ENCODE peak calls at places on chromosomes 13 and 19, in four cellular contexts. U is H1, W is Peyer's patch, O is esophagus squamous epithelium. F is an unnamed sample.
A peak's percentile ranks its signal among the peaks of the same experiment; 100 is the strongest.

GRCh38 chr13:44969858-44970484 is 19.3 kb downstream of the NUFIP1 start:
- DNase-seq in U (no peak), O (no peak), W (no peak), F (peak; percentile 15)

GRCh38 chr19:57688011-57688763 is 6.4 kb downstream of the ZNF551 start:
- DNase-seq in U (no peak), O (no peak), W (no peak), F (no peak)

GRCh38 chr13:67776171-67776570 is 546.0 kb upstream of the PCDH9 start:
- DNase-seq in U (no peak), W (no peak), O (no peak), F (no peak)

GRCh38 chr13:24148414-24149305 is 11.9 kb upstream of the SPATA13 start:
- DNase-seq in U (peak; percentile 56), O (no peak), W (no peak), F (no peak)

GRCh38 chr13:19985219-19985556 is 26.7 kb downstream of the ZMYM2 start:
- DNase-seq in W (no peak), U (no peak), O (no peak), F (no peak)

GRCh38 chr19:17766543-17767131 is 15.4 kb downstream of the FCHO1 start:
- DNase-seq in W (peak; percentile 75), U (peak; percentile 82), O (no peak), F (peak; percentile 80)

GRCh38 chr19:18856385-18857126 is 24.8 kb downstream of the UPF1 start:
- DNase-seq in U (no peak), O (no peak), W (no peak), F (peak; percentile 18)

GRCh38 chr19:52963229-52963760 is 614 bp upstream of the ZNF816 start:
- DNase-seq in W (no peak), O (no peak), U (no peak), F (peak; percentile 51)

GRCh38 chr13:30864352-30865130 is 41.5 kb upstream of the MEDAG start:
- DNase-seq in O (no peak), U (no peak), W (no peak), F (no peak)

GRCh38 chr19:10305139-10305806 is 4.3 kb downstream of the ZGLP1 start:
- DNase-seq in W (no peak), O (no peak), U (no peak), F (no peak)

GRCh38 chr13:25440081-25440480 is 68.3 kb downstream of the ATP8A2 start:
- DNase-seq in U (no peak), O (no peak), W (no peak), F (no peak)

GRCh38 chr19:6393982-6394412 is 1.0 kb upstream of the GTF2F1 start:
- DNase-seq in U (no peak), W (no peak), O (no peak), F (no peak)

GRCh38 chr19:56142087-56142787 is 1.1 kb downstream of the ZNF444 start:
- DNase-seq in U (no peak), O (no peak), W (no peak), F (no peak)

DNA sequence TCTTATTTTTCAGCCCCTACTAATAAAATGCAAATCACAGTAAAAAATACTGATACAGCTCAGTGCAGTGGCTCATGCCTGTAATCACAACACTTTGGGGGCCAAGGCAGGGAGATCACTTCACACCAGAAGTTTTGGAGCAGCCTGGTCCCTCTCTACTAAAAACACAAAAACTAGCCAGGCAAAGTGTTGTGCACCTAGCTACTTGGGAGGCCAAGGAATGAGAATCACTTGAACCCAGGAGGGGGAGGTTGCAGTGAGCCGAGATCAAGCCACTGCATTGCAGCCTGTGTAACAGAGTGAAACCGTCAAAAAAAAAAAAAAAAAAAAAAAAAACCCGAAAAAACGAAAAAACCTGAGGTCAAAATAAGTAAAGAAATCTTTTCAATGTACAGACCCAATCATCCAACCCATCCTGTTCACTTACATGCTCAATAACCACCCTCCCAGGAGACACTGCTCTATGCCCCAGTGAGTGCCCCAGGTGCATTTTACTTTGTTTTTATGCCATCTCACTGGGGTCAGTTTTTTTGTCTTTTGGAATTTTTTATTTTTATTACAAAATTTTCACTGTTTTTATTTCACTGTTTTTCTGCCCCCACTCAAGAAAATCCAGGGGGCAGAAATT is 107.1 kb downstream of the ZNF486 start:
- DNase-seq in O (no peak), W (no peak), U (no peak), F (no peak)
- TF ChIP-seq POLR2A in O (no peak), W (no peak), U (no peak), F (no peak)

DNA sequence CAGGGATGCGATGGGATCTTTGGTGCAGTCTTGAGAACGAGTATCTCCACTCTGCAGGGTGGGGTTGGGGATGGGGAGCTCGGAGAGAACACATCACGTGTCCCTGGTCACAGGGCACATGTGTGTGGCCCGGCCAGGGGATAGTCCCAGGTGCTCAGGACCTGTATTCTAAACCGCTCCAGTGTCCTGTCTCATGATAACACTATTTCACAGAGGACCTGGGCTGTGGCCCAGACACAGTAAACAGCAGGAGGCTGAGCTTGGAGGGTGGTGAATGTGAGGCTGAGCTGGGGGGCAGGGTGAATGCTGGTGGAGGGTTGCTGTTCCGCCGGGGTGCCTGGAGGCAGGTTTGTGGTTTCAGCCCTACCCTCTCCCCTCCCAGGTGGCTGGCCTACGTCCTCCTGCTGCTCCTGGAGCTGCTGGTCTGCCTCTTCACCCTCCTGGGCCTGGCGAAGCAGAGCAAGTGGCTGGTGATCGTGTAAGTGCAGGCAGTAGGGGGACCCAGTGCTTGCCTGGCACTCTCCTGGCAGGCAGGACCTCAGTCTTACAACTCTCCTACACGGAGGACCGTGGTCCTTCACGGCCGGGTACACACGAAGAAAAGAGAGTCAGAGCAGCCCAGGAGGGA is 11.1 kb downstream of the TTYH1 start:
- DNase-seq in U (no peak), W (no peak), O (no peak), F (no peak)
- TF ChIP-seq POLR2A in U (no peak), W (no peak), O (no peak), F (no peak)

DNA sequence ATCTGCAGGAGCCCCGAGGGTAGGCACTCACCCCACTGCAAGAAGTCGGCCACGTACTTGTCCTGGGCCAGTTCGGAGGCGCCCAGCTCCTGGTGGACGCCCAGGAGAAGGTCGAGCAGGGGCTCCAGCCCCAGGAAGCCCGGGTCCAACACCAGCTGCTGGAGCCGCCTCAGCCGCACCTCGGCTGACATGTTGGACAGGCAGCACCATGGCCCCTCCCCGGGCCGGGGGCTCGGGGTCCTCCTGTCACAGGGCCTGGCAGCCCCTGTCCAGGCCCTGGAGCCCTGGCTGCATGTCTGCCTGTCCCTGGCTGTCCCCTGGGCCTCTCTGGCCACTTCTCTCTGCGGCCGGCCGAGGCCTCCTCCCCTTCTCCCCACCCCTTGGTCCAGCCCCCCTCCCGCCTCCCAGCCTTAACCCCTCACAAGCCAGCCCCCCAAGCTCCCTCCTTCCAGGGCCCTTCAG is at the start of gene DMPK:
- DNase-seq in O (no peak), U (no peak), W (no peak), F (no peak)
- TF ChIP-seq POLR2A in O (no peak), U (no peak), W (no peak), F (no peak)

GRCh38 chr13:48260970-48261369 is 28.0 kb downstream of the ITM2B start:
- DNase-seq in W (no peak), O (no peak), U (no peak), F (no peak)
- TF ChIP-seq POLR2A in W (no peak), O (no peak), U (no peak), F (no peak)

GRCh38 chr19:11964496-11964857 is 363 bp upstream of the ZNF763 start:
- DNase-seq in O (no peak), U (no peak), W (no peak), F (no peak)

GRCh38 chr19:11971045-11971444 is 6.2 kb downstream of the ZNF763 start:
- DNase-seq in U (no peak), W (no peak), O (no peak), F (no peak)

GRCh38 chr19:11963566-11964355 is 1.1 kb upstream of the ZNF763 start:
- DNase-seq in U (peak; percentile 57), O (no peak), W (peak; percentile 78), F (peak; percentile 77)

GRCh38 chr19:11970174-11970573 is 5.3 kb downstream of the ZNF763 start:
- DNase-seq in W (no peak), U (no peak), O (no peak), F (no peak)

DNA sequence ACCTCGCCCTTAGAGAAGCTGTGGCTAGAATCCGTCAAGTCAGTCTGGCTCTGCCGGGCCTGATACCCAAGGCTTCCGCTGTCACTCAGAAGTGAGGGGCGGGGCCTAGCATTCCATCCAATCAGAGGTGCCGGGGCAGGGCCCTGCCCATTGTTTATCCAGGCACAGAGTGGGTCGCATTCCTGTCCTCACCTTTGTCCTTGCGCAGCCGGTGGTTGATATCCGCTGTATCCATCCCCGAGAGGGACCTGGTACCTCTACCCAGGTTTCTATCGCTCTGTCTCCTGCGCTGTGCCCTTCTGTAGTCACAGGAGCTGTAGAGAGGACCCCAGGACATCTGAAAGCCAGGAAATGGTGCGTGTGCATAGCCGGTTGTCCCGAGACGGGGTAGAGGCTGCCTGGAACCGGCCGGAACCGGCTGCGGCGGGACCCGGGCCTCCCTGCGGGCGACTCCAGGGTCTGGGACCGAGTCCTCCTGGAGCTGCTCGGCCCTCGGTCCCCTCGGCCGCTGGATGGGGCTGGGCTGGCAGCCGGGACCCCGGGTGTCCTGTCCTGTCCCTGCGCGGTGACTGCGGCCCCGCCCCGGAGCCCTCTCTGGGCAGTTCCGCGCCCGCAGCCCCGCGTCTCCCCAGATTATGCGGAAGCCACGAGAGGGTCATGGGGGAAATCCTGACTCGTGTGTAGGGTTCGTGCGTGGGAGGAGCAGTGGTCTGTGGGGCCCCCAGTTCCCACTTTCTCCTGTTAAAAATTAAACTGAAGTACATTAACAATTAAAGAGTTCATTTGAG is at the start of gene ZNF763:
- DNase-seq in U (peak; percentile 89), W (peak; percentile 99), O (peak; percentile 70), F (peak; percentile 91)
- TF ChIP-seq POLR2A in U (peak; percentile 71), W (peak; percentile 35), O (no peak), F (peak; percentile 83)

DNA sequence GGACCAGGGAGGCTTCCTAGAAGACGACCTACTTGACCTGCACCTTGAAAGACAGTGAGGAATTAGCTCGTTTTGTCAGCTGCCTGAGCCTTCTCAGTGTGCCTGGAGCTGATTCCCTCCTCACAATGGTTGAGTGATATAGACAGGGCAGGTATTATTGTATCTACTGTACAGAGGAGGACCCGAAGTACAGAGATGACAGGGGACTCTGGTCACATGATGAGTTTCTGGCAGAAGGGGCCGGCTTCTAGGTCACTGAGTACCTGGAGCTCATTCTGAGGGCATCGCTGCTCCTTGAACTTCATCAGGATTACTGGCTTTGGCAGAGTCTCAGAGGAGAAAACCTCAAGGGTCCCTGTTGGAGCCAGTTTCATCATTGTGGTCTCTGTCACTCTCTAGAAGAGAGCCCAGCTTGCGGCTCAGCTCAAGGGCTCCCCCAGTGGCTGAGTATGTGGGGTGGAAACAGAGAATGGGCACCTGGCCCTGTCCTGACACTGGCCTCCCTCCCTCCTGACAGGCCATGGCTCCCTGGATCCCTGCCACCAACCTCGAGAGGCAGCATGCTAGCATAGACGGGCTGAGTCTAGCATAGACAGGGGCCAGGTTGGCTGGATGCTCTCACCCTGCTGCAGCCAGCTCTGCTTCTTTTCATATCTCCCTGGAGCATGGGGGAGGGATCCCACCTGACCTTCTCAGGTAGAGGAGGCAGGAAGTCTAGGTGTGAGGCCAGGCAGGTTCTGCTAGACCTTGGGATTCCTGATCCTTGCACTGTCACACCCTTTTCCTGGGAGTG is 38.7 kb downstream of the NFIX start:
- DNase-seq in O (no peak), U (no peak), W (peak; percentile 46), F (peak; percentile 72)
- TF ChIP-seq POLR2A in O (no peak), U (no peak), W (no peak), F (no peak)

F was measured in erythroblast.